ENCODE peak calls at places on chromosomes 12 and 14, in ten cellular contexts. One of them, this sample, is unnamed.

GRCh38 chr12:28498850-28499249 is 308.6 kb downstream of the CCDC91 start:
- DNase-seq in tibial nerve: no peak
- DNase-seq in left lung: no peak
- DNase-seq in stomach: no peak
- DNase-seq in skeletal muscle cell: no peak
- DNase-seq in WERI-Rb-1: no peak
- DNase-seq in heart right ventricle: no peak
- DNase-seq in AG09309: no peak
- DNase-seq in cardiac fibroblast: peak
- DNase-seq in upper lobe of right lung: no peak
- DNase-seq in this sample: no peak

GRCh38 chr14:98941481-98941880 is 330.5 kb downstream of the BCL11B start:
- DNase-seq in tibial nerve: no peak
- DNase-seq in left lung: no peak
- DNase-seq in stomach: no peak
- DNase-seq in skeletal muscle cell: no peak
- DNase-seq in WERI-Rb-1: no peak
- DNase-seq in heart right ventricle: no peak
- DNase-seq in AG09309: no peak
- DNase-seq in cardiac fibroblast: no peak
- DNase-seq in upper lobe of right lung: no peak
- DNase-seq in this sample: no peak

GRCh38 chr12:16150290-16150689 is 127.2 kb downstream of the SLC15A5 start:
- DNase-seq in tibial nerve: no peak
- DNase-seq in left lung: no peak
- DNase-seq in stomach: no peak
- DNase-seq in skeletal muscle cell: no peak
- DNase-seq in WERI-Rb-1: no peak
- DNase-seq in heart right ventricle: no peak
- DNase-seq in AG09309: no peak
- DNase-seq in cardiac fibroblast: no peak
- DNase-seq in upper lobe of right lung: no peak
- DNase-seq in this sample: no peak

GRCh38 chr14:78530078-78530477 is 359.9 kb downstream of the NRXN3 start:
- DNase-seq in tibial nerve: no peak
- DNase-seq in left lung: no peak
- DNase-seq in stomach: no peak
- DNase-seq in skeletal muscle cell: peak
- DNase-seq in WERI-Rb-1: no peak
- DNase-seq in heart right ventricle: peak
- DNase-seq in AG09309: no peak
- DNase-seq in cardiac fibroblast: peak
- DNase-seq in upper lobe of right lung: no peak
- DNase-seq in this sample: peak

GRCh38 chr12:24418157-24418556 is 468.7 kb upstream of the SOX5 start:
- DNase-seq in tibial nerve: no peak
- DNase-seq in left lung: no peak
- DNase-seq in stomach: no peak
- DNase-seq in skeletal muscle cell: no peak
- DNase-seq in WERI-Rb-1: no peak
- DNase-seq in heart right ventricle: no peak
- DNase-seq in AG09309: no peak
- DNase-seq in cardiac fibroblast: no peak
- DNase-seq in upper lobe of right lung: no peak
- DNase-seq in this sample: no peak

GRCh38 chr12:109804820-109805761 is 28.1 kb downstream of the TRPV4 start:
- DNase-seq in tibial nerve: peak
- DNase-seq in left lung: peak
- DNase-seq in stomach: peak
- DNase-seq in skeletal muscle cell: no peak
- DNase-seq in WERI-Rb-1: peak
- DNase-seq in heart right ventricle: peak
- DNase-seq in AG09309: no peak
- DNase-seq in cardiac fibroblast: peak
- DNase-seq in upper lobe of right lung: peak
- DNase-seq in this sample: peak

GRCh38 chr12:101570022-101570421 is 24.7 kb upstream of the MYBPC1 start:
- DNase-seq in tibial nerve: no peak
- DNase-seq in left lung: no peak
- DNase-seq in stomach: no peak
- DNase-seq in skeletal muscle cell: no peak
- DNase-seq in WERI-Rb-1: no peak
- DNase-seq in heart right ventricle: no peak
- DNase-seq in AG09309: peak
- DNase-seq in cardiac fibroblast: peak
- DNase-seq in upper lobe of right lung: no peak
- DNase-seq in this sample: peak

GRCh38 chr12:128755565-128755964 is 68.2 kb downstream of the SLC15A4 start:
- DNase-seq in tibial nerve: no peak
- DNase-seq in left lung: no peak
- DNase-seq in stomach: no peak
- DNase-seq in skeletal muscle cell: no peak
- DNase-seq in WERI-Rb-1: no peak
- DNase-seq in heart right ventricle: no peak
- DNase-seq in AG09309: no peak
- DNase-seq in cardiac fibroblast: no peak
- DNase-seq in upper lobe of right lung: no peak
- DNase-seq in this sample: no peak

GRCh38 chr12:47193066-47193465 is 113.3 kb upstream of the AMIGO2 start:
- DNase-seq in tibial nerve: no peak
- DNase-seq in left lung: no peak
- DNase-seq in stomach: no peak
- DNase-seq in skeletal muscle cell: no peak
- DNase-seq in WERI-Rb-1: no peak
- DNase-seq in heart right ventricle: no peak
- DNase-seq in AG09309: no peak
- DNase-seq in cardiac fibroblast: no peak
- DNase-seq in upper lobe of right lung: no peak
- DNase-seq in this sample: no peak

GRCh38 chr12:115934877-115935276 is 342.6 kb downstream of the MED13L start:
- DNase-seq in tibial nerve: no peak
- DNase-seq in left lung: no peak
- DNase-seq in stomach: no peak
- DNase-seq in skeletal muscle cell: no peak
- DNase-seq in WERI-Rb-1: no peak
- DNase-seq in heart right ventricle: no peak
- DNase-seq in AG09309: no peak
- DNase-seq in cardiac fibroblast: no peak
- DNase-seq in upper lobe of right lung: no peak
- DNase-seq in this sample: no peak

GRCh38 chr12:4814485-4814884 is 94.3 kb downstream of the GALNT8 start:
- DNase-seq in tibial nerve: no peak
- DNase-seq in left lung: no peak
- DNase-seq in stomach: no peak
- DNase-seq in skeletal muscle cell: no peak
- DNase-seq in WERI-Rb-1: no peak
- DNase-seq in heart right ventricle: no peak
- DNase-seq in AG09309: no peak
- DNase-seq in cardiac fibroblast: no peak
- DNase-seq in upper lobe of right lung: no peak
- DNase-seq in this sample: no peak

GRCh38 chr12:26122681-26123481 is 2.0 kb downstream of the BHLHE41 start:
- DNase-seq in tibial nerve: peak
- DNase-seq in left lung: peak
- DNase-seq in stomach: peak
- DNase-seq in skeletal muscle cell: peak
- DNase-seq in WERI-Rb-1: peak
- DNase-seq in heart right ventricle: peak
- DNase-seq in AG09309: no peak
- DNase-seq in cardiac fibroblast: peak
- DNase-seq in upper lobe of right lung: peak
- DNase-seq in this sample: peak

GRCh38 chr14:85399196-85399595 is 130.7 kb upstream of the FLRT2 start:
- DNase-seq in tibial nerve: no peak
- DNase-seq in left lung: no peak
- DNase-seq in stomach: no peak
- DNase-seq in skeletal muscle cell: no peak
- DNase-seq in WERI-Rb-1: no peak
- DNase-seq in heart right ventricle: no peak
- DNase-seq in AG09309: no peak
- DNase-seq in cardiac fibroblast: peak
- DNase-seq in upper lobe of right lung: no peak
- DNase-seq in this sample: no peak

GRCh38 chr14:62213516-62213915 is 451.3 kb downstream of the SNAPC1 start:
- DNase-seq in tibial nerve: no peak
- DNase-seq in left lung: no peak
- DNase-seq in stomach: no peak
- DNase-seq in skeletal muscle cell: no peak
- DNase-seq in WERI-Rb-1: no peak
- DNase-seq in heart right ventricle: no peak
- DNase-seq in AG09309: no peak
- DNase-seq in cardiac fibroblast: peak
- DNase-seq in upper lobe of right lung: no peak
- DNase-seq in this sample: peak

GRCh38 chr12:104863549-104863948 is 94.5 kb downstream of the SLC41A2 start:
- DNase-seq in tibial nerve: no peak
- DNase-seq in left lung: no peak
- DNase-seq in stomach: no peak
- DNase-seq in skeletal muscle cell: no peak
- DNase-seq in WERI-Rb-1: no peak
- DNase-seq in heart right ventricle: no peak
- DNase-seq in AG09309: peak
- DNase-seq in cardiac fibroblast: peak
- DNase-seq in upper lobe of right lung: no peak
- DNase-seq in this sample: no peak

GRCh38 chr14:65164825-65165135 is 62.5 kb upstream of the MAX start:
- DNase-seq in tibial nerve: no peak
- DNase-seq in left lung: no peak
- DNase-seq in stomach: no peak
- DNase-seq in skeletal muscle cell: no peak
- DNase-seq in WERI-Rb-1: peak
- DNase-seq in heart right ventricle: no peak
- DNase-seq in AG09309: no peak
- DNase-seq in cardiac fibroblast: no peak
- DNase-seq in upper lobe of right lung: no peak
- DNase-seq in this sample: no peak

GRCh38 chr12:99110866-99111265 is 465.8 kb downstream of the APAF1 start:
- DNase-seq in tibial nerve: no peak
- DNase-seq in left lung: no peak
- DNase-seq in stomach: no peak
- DNase-seq in skeletal muscle cell: no peak
- DNase-seq in WERI-Rb-1: no peak
- DNase-seq in heart right ventricle: no peak
- DNase-seq in AG09309: no peak
- DNase-seq in cardiac fibroblast: no peak
- DNase-seq in upper lobe of right lung: no peak
- DNase-seq in this sample: no peak
- H3K4me3 ChIP-seq in tibial nerve: no peak
- H3K4me3 ChIP-seq in left lung: no peak
- H3K4me3 ChIP-seq in stomach: no peak
- H3K4me3 ChIP-seq in skeletal muscle cell: no peak
- H3K4me3 ChIP-seq in WERI-Rb-1: no peak
- H3K4me3 ChIP-seq in heart right ventricle: no peak
- H3K4me3 ChIP-seq in AG09309: no peak
- H3K4me3 ChIP-seq in cardiac fibroblast: no peak
- H3K4me3 ChIP-seq in upper lobe of right lung: no peak
- H3K4me3 ChIP-seq in this sample: no peak

DNA sequence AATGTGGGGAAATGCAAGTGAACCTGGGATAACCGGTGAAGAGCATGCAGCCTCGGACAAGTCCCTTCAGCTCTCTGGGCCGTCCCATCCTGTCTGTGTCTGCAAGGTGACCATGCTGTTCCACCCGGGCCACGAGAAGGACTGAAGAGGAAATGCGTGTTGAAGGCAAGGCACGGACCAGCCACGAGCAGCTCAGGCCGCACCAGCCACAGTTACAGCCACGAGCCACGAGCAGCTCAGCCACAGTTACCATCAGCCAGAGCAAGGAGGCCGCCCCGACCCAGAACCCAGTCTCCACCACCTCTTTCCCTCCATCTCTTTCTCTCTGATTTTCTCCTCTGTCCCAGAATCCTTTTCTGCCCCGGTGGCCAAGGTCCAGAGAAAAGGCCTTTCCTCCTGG is 18.8 kb upstream of the GALNT9 start:
- DNase-seq in tibial nerve: no peak
- DNase-seq in left lung: peak
- DNase-seq in stomach: no peak
- DNase-seq in skeletal muscle cell: no peak
- DNase-seq in WERI-Rb-1: no peak
- DNase-seq in heart right ventricle: no peak
- DNase-seq in AG09309: no peak
- DNase-seq in cardiac fibroblast: no peak
- DNase-seq in upper lobe of right lung: no peak
- DNase-seq in this sample: no peak
- H3K4me3 ChIP-seq in tibial nerve: no peak
- H3K4me3 ChIP-seq in left lung: no peak
- H3K4me3 ChIP-seq in stomach: no peak
- H3K4me3 ChIP-seq in skeletal muscle cell: no peak
- H3K4me3 ChIP-seq in WERI-Rb-1: no peak
- H3K4me3 ChIP-seq in heart right ventricle: no peak
- H3K4me3 ChIP-seq in AG09309: no peak
- H3K4me3 ChIP-seq in cardiac fibroblast: no peak
- H3K4me3 ChIP-seq in upper lobe of right lung: no peak
- H3K4me3 ChIP-seq in this sample: no peak

DNA sequence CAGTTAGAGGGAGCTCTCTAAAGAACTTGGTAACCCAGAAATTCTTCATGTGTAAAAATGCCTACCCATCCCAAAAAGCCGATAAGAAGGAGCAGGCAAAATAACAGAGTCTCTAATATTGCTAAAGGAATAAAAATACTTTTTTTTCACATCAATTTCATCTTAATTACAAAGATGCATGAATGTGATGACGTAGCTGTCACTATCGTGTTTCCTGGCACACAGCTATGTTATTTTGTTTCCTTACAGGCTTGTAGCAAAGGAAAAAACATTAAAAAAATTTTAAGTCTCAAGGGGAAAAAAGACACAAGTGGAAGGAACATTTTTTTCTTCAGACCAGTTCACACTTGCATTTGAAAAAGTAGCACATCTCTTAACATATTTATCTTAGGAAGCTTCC is 10.3 kb upstream of the LGALS3 start:
- DNase-seq in tibial nerve: no peak
- DNase-seq in left lung: no peak
- DNase-seq in stomach: no peak
- DNase-seq in skeletal muscle cell: no peak
- DNase-seq in WERI-Rb-1: no peak
- DNase-seq in heart right ventricle: no peak
- DNase-seq in AG09309: no peak
- DNase-seq in cardiac fibroblast: peak
- DNase-seq in upper lobe of right lung: no peak
- DNase-seq in this sample: no peak
- H3K4me3 ChIP-seq in tibial nerve: no peak
- H3K4me3 ChIP-seq in left lung: no peak
- H3K4me3 ChIP-seq in stomach: no peak
- H3K4me3 ChIP-seq in skeletal muscle cell: no peak
- H3K4me3 ChIP-seq in WERI-Rb-1: no peak
- H3K4me3 ChIP-seq in heart right ventricle: no peak
- H3K4me3 ChIP-seq in AG09309: no peak
- H3K4me3 ChIP-seq in cardiac fibroblast: no peak
- H3K4me3 ChIP-seq in upper lobe of right lung: no peak
- H3K4me3 ChIP-seq in this sample: no peak

GRCh38 chr12:57563358-57563757 is 13.5 kb downstream of the KIF5A start:
- DNase-seq in tibial nerve: no peak
- DNase-seq in left lung: no peak
- DNase-seq in stomach: no peak
- DNase-seq in skeletal muscle cell: no peak
- DNase-seq in WERI-Rb-1: no peak
- DNase-seq in heart right ventricle: no peak
- DNase-seq in AG09309: no peak
- DNase-seq in cardiac fibroblast: no peak
- DNase-seq in upper lobe of right lung: no peak
- DNase-seq in this sample: no peak
- H3K4me3 ChIP-seq in tibial nerve: no peak
- H3K4me3 ChIP-seq in left lung: no peak
- H3K4me3 ChIP-seq in stomach: no peak
- H3K4me3 ChIP-seq in skeletal muscle cell: no peak
- H3K4me3 ChIP-seq in WERI-Rb-1: no peak
- H3K4me3 ChIP-seq in heart right ventricle: no peak
- H3K4me3 ChIP-seq in AG09309: no peak
- H3K4me3 ChIP-seq in cardiac fibroblast: no peak
- H3K4me3 ChIP-seq in upper lobe of right lung: no peak
- H3K4me3 ChIP-seq in this sample: no peak